ENCODE peak calls at places on chromosomes 11 and 22, in seven cellular contexts. W, T, R, Y, K, M and E are unnamed samples.

GRCh38 chr11:33706961-33707360 is 6.3 kb upstream of the C11orf91 start:
- DNase-seq in W (no peak), T (no peak), R (no peak), Y (no peak), K (no peak), M (no peak), E (no peak)

GRCh38 chr22:24964441-24964840 is 11.9 kb downstream of the KIAA1671 start:
- DNase-seq in W (no peak), T (no peak), R (no peak), Y (no peak), K (no peak), M (no peak), E (no peak)

GRCh38 chr11:65821107-65821506 is 12.7 kb upstream of the SNX32 start:
- DNase-seq in W (no peak), T (no peak), R (no peak), Y (no peak), K (no peak), M (no peak), E (no peak)

GRCh38 chr22:33018232-33018864 is 39.8 kb downstream of the SYN3 start:
- DNase-seq in W (no peak), T (peak), R (no peak), Y (peak), K (peak), M (peak), E (no peak)

GRCh38 chr11:72008728-72009127 is 10.0 kb downstream of the IL18BP start:
- DNase-seq in W (no peak), T (no peak), R (no peak), Y (no peak), K (no peak), M (no peak), E (no peak)

GRCh38 chr11:106331163-106331562 is 253.7 kb downstream of the AASDHPPT start:
- DNase-seq in W (no peak), T (no peak), R (no peak), Y (peak), K (no peak), M (no peak), E (no peak)

GRCh38 chr22:18000441-18001039 is 23.8 kb downstream of the MICAL3 start:
- DNase-seq in W (peak), T (peak), R (no peak), Y (peak), K (no peak), M (peak), E (no peak)

GRCh38 chr22:17964647-17965046 is 59.7 kb downstream of the MICAL3 start:
- DNase-seq in W (peak), T (no peak), R (no peak), Y (no peak), K (no peak), M (no peak), E (no peak)

GRCh38 chr11:66727883-66728759 is 895 bp downstream of the SPTBN2 start:
- DNase-seq in W (no peak), T (no peak), R (no peak), Y (no peak), K (no peak), M (peak), E (no peak)

GRCh38 chr11:18771266-18772035 is 20.1 kb downstream of the PTPN5 start:
- DNase-seq in W (peak), T (no peak), R (no peak), Y (no peak), K (peak), M (no peak), E (no peak)

GRCh38 chr11:130726234-130726559 is 190.1 kb downstream of the SNX19 start:
- DNase-seq in W (no peak), T (no peak), R (no peak), Y (no peak), K (no peak), M (no peak), E (no peak)

GRCh38 chr22:27879923-27880322 is 39.1 kb downstream of the PITPNB start:
- DNase-seq in W (no peak), T (no peak), R (no peak), Y (peak), K (no peak), M (peak), E (no peak)

GRCh38 chr11:36730761-36731160 is 132.7 kb upstream of the RAG2 start:
- DNase-seq in W (no peak), T (no peak), R (no peak), Y (no peak), K (no peak), M (no peak), E (no peak)

GRCh38 chr22:43014062-43014875 is 680 bp downstream of the PACSIN2 start:
- DNase-seq in W (peak), T (peak), R (no peak), Y (peak), K (peak), M (peak), E (no peak)

GRCh38 chr11:69080361-69080973 is 31.7 kb downstream of the TPCN2 start:
- DNase-seq in W (no peak), T (no peak), R (no peak), Y (peak), K (no peak), M (no peak), E (no peak)

GRCh38 chr11:107405260-107405659 is 52.4 kb downstream of the CWF19L2 start:
- DNase-seq in W (no peak), T (no peak), R (no peak), Y (no peak), K (no peak), M (no peak), E (no peak)

GRCh38 chr22:41833369-41834004 is 582 bp downstream of the SREBF2 start:
- DNase-seq in W (peak), T (peak), R (no peak), Y (peak), K (peak), M (peak), E (no peak)

GRCh38 chr22:26589367-26589844 is 526 bp downstream of the TPST2 start:
- DNase-seq in W (peak), T (peak), R (no peak), Y (peak), K (no peak), M (no peak), E (no peak)

GRCh38 chr22:49751318-49751967 is 76.2 kb downstream of the BRD1 start:
- DNase-seq in W (no peak), T (no peak), R (no peak), Y (no peak), K (no peak), M (no peak), E (no peak)

GRCh38 chr11:102849319-102849718 is 5.9 kb upstream of the MMP3 start:
- DNase-seq in W (no peak), T (no peak), R (no peak), Y (peak), K (no peak), M (no peak), E (no peak)

GRCh38 chr11:1546077-1546535 is 26.0 kb downstream of the DUSP8 start:
- DNase-seq in W (no peak), T (no peak), R (no peak), Y (no peak), K (no peak), M (no peak), E (no peak)

GRCh38 chr11:118010738-118011461 is 24.7 kb downstream of the IL10RA start:
- DNase-seq in W (peak), T (no peak), R (no peak), Y (no peak), K (peak), M (no peak), E (no peak)

GRCh38 chr22:47337161-47337621 is 574.7 kb downstream of the TBC1D22A start:
- DNase-seq in W (no peak), T (no peak), R (no peak), Y (peak), K (peak), M (no peak), E (no peak)

GRCh38 chr22:17962168-17962567 is 62.2 kb downstream of the MICAL3 start:
- DNase-seq in W (no peak), T (no peak), R (no peak), Y (no peak), K (no peak), M (no peak), E (no peak)

GRCh38 chr22:23796461-23796860 is 9.7 kb downstream of the SMARCB1 start:
- DNase-seq in W (no peak), T (no peak), R (no peak), Y (no peak), K (no peak), M (no peak), E (no peak)

GRCh38 chr22:24118689-24119384 is 62.5 kb upstream of the SUSD2 start:
- DNase-seq in W (no peak), T (no peak), R (no peak), Y (no peak), K (no peak), M (no peak), E (no peak)

GRCh38 chr11:69249641-69250502 is 44.1 kb upstream of the MYEOV start:
- DNase-seq in W (no peak), T (no peak), R (no peak), Y (no peak), K (no peak), M (no peak), E (no peak)

GRCh38 chr11:65639623-65640482 is 2.0 kb downstream of the SIPA1 start:
- DNase-seq in W (peak), T (peak), R (no peak), Y (no peak), K (peak), M (no peak), E (peak)

GRCh38 chr11:113554531-113554930 is 79.3 kb upstream of the DRD2 start:
- DNase-seq in W (no peak), T (no peak), R (no peak), Y (no peak), K (no peak), M (no peak), E (no peak)

GRCh38 chr11:128473631-128474030 is 113.7 kb downstream of the ETS1 start:
- DNase-seq in W (no peak), T (no peak), R (no peak), Y (no peak), K (no peak), M (no peak), E (no peak)

GRCh38 chr11:63892233-63892632 is 24.7 kb downstream of the RCOR2 start:
- DNase-seq in W (no peak), T (no peak), R (no peak), Y (peak), K (no peak), M (no peak), E (no peak)

GRCh38 chr22:46589871-46590271 is 30.3 kb upstream of the GRAMD4 start:
- DNase-seq in W (no peak), T (no peak), R (no peak), Y (no peak), K (no peak), M (no peak), E (no peak)

GRCh38 chr22:44739024-44739423 is 13.4 kb upstream of the ARHGAP8 start:
- DNase-seq in W (no peak), T (no peak), R (no peak), Y (no peak), K (no peak), M (no peak), E (no peak)